ENCODE peak calls at places on chromosomes 1 and 21, in six cellular contexts. D is cortex of kidney; Q is fibroblast of gingiva; V is non-pigmented ciliary epithelial cell; E is activated naive CD4-positive, alpha-beta T cell; S is G401. I is an unnamed sample.
A peak's percentile ranks its signal among the peaks of the same experiment; 100 is the strongest.

GRCh38 chr1:56797079-56797685 is 22.0 kb downstream of the FYB2 start:
- DNase-seq in S (peak; percentile 20), E (no peak), D (no peak), V (no peak), Q (no peak), I (no peak)

GRCh38 chr1:65230741-65231439 is 78.5 kb upstream of the DNAJC6 start:
- DNase-seq in S (no peak), D (no peak), V (no peak), E (no peak), Q (no peak), I (no peak)

GRCh38 chr1:219883400-219884332 is 44.7 kb downstream of the SLC30A10 start:
- DNase-seq in Q (no peak), V (no peak), S (no peak), D (no peak), E (no peak), I (no peak)

GRCh38 chr1:204773246-204773645 is 87.7 kb upstream of the LRRN2 start:
- DNase-seq in D (no peak), E (no peak), Q (no peak), S (no peak), V (no peak), I (no peak)

GRCh38 chr1:184300446-184300845 is 86.4 kb upstream of the C1orf21 start:
- DNase-seq in V (no peak), E (no peak), Q (peak; percentile 12), S (no peak), D (no peak), I (no peak)

GRCh38 chr21:45309069-45309521 is 21.4 kb upstream of the POFUT2 start:
- DNase-seq in V (no peak), S (peak; percentile 22), Q (no peak), E (peak; percentile 14), D (no peak), I (no peak)

GRCh38 chr1:235304549-235305451 is 23.2 kb downstream of the ARID4B start:
- DNase-seq in S (no peak), Q (no peak), D (no peak), E (no peak), V (no peak), I (peak; percentile 54)

GRCh38 chr21:46393451-46393940 is 65.2 kb upstream of the DIP2A start:
- DNase-seq in E (no peak), D (no peak), Q (no peak), V (no peak), S (no peak), I (no peak)

GRCh38 chr1:114024049-114024448 is 44.8 kb downstream of the OLFML3 start:
- DNase-seq in D (no peak), Q (peak; percentile 11), V (peak; percentile 19), S (no peak), E (no peak), I (no peak)

GRCh38 chr1:48617227-48617626 is 145.2 kb upstream of the SPATA6 start:
- DNase-seq in S (no peak), V (no peak), Q (peak; percentile 36), E (no peak), D (no peak), I (no peak)

GRCh38 chr1:38123356-38123755 is 76.8 kb upstream of the POU3F1 start:
- DNase-seq in D (no peak), V (no peak), Q (no peak), S (no peak), E (no peak), I (no peak)

GRCh38 chr1:223748773-223749733 is 36.7 kb downstream of the CAPN2 start:
- DNase-seq in E (peak; percentile 60), Q (peak; percentile 48), D (no peak), S (peak; percentile 65), V (no peak), I (peak; percentile 39)

GRCh38 chr1:35885961-35886558 is 3.1 kb downstream of the AGO1 start:
- DNase-seq in S (no peak), E (no peak), V (no peak), D (no peak), Q (no peak), I (no peak)

GRCh38 chr1:223444411-223444810 is 51.2 kb downstream of the CCDC185 start:
- DNase-seq in Q (no peak), D (no peak), V (no peak), E (no peak), S (no peak), I (no peak)

GRCh38 chr1:106746448-106747085 is 309.9 kb upstream of the PRMT6 start:
- DNase-seq in E (no peak), S (peak; percentile 61), D (no peak), Q (no peak), V (no peak), I (no peak)

GRCh38 chr1:110255388-110255787 is 45.3 kb downstream of the KCNC4 start:
- DNase-seq in D (no peak), Q (no peak), E (no peak), S (peak; percentile 90), V (no peak), I (no peak)

GRCh38 chr1:95730986-95731385 is 497.0 kb downstream of the RWDD3 start:
- DNase-seq in V (no peak), D (no peak), S (no peak), Q (no peak), E (no peak), I (no peak)

GRCh38 chr1:108511764-108512163 is 48.1 kb upstream of the EEIG2 start:
- DNase-seq in S (no peak), V (no peak), Q (no peak), E (no peak), D (no peak), I (no peak)

GRCh38 chr21:35711661-35712060 is 348.7 kb downstream of the SETD4 start:
- DNase-seq in S (no peak), E (no peak), V (no peak), Q (no peak), D (no peak), I (no peak)

GRCh38 chr21:44418108-44418875 is 37.0 kb upstream of the LRRC3 start:
- DNase-seq in Q (no peak), V (no peak), D (no peak), E (no peak), S (no peak), I (no peak)

GRCh38 chr1:23745515-23745914 is 2.2 kb downstream of the ELOA start:
- DNase-seq in S (peak; percentile 55), V (no peak), E (no peak), Q (peak; percentile 45), D (no peak), I (no peak)

GRCh38 chr1:230163205-230163604 is 96.2 kb downstream of the GALNT2 start:
- DNase-seq in S (no peak), V (peak; percentile 63), D (no peak), Q (peak; percentile 82), E (no peak), I (no peak)

GRCh38 chr1:186183219-186183618 is 191.8 kb downstream of the TPR start:
- DNase-seq in D (no peak), Q (peak; percentile 80), V (peak; percentile 48), E (no peak), S (no peak), I (no peak)

GRCh38 chr1:87292684-87293493 is 35.8 kb upstream of the LMO4 start:
- DNase-seq in S (peak; percentile 55), V (peak; percentile 24), E (no peak), D (no peak), Q (peak; percentile 32), I (peak; percentile 49)

GRCh38 chr1:58573705-58574591 is 3.1 kb downstream of the TACSTD2 start:
- DNase-seq in V (no peak), Q (no peak), E (no peak), D (no peak), S (no peak), I (no peak)

GRCh38 chr1:24142546-24143431 is at the start of gene IL22RA1:
- DNase-seq in S (no peak), D (no peak), E (no peak), Q (no peak), V (no peak), I (no peak)

GRCh38 chr1:198280080-198280479 is 123.3 kb downstream of the NEK7 start:
- DNase-seq in Q (no peak), S (no peak), D (no peak), V (no peak), E (no peak), I (no peak)

GRCh38 chr1:110082477-110082876 is 12.0 kb upstream of the ALX3 start:
- DNase-seq in S (no peak), D (no peak), Q (no peak), V (no peak), E (no peak), I (no peak)

I was measured in naive thymus-derived CD8-positive, alpha-beta T cell.